ENCODE peak calls at places on chromosomes 2 and 18, in six cellular contexts. V is BJ, A is choroid plexus epithelial cell, U is MM.1S, C is AG10803, J is IMR-90. P is an unnamed sample.

GRCh38 chr18:52287151-52287550 is 52.8 kb upstream of the DCC start:
- DNase-seq in V (no peak), A (peak), U (no peak), C (peak), J (no peak), P (peak)

GRCh38 chr18:9594782-9595181 is 19.6 kb downstream of the PPP4R1 start:
- DNase-seq in V (no peak), A (peak), U (peak), C (no peak), J (peak), P (no peak)

GRCh38 chr2:223855426-223855825 is 18.0 kb upstream of the AP1S3 start:
- DNase-seq in V (no peak), A (peak), U (no peak), C (no peak), J (peak), P (no peak)

GRCh38 chr2:60745761-60746160 is 10.3 kb upstream of the PAPOLG start:
- DNase-seq in V (no peak), A (no peak), U (no peak), C (no peak), J (no peak), P (no peak)

GRCh38 chr18:32548688-32549087 is 78.0 kb upstream of the GAREM1 start:
- DNase-seq in V (no peak), A (peak), U (no peak), C (no peak), J (no peak), P (no peak)

GRCh38 chr18:77000527-77000926 is 132.1 kb downstream of the MBP start:
- DNase-seq in V (no peak), A (peak), U (peak), C (peak), J (peak), P (peak)

GRCh38 chr18:42192251-42193248 is 237.5 kb downstream of the PIK3C3 start:
- DNase-seq in V (no peak), A (peak), U (no peak), C (no peak), J (no peak), P (peak)

GRCh38 chr2:131104487-131105155 is 515 bp upstream of the PLEKHB2 start:
- DNase-seq in V (no peak), A (peak), U (peak), C (peak), J (peak), P (peak)

GRCh38 chr2:195639959-195640358 is 17.1 kb upstream of the SLC39A10 start:
- DNase-seq in V (no peak), A (no peak), U (no peak), C (no peak), J (no peak), P (no peak)

GRCh38 chr2:45836740-45837139 is 185.3 kb downstream of the PRKCE start:
- DNase-seq in V (no peak), A (no peak), U (peak), C (no peak), J (no peak), P (no peak)

GRCh38 chr18:45155526-45155925 is 459.8 kb upstream of the SLC14A2 start:
- DNase-seq in V (no peak), A (no peak), U (no peak), C (no peak), J (no peak), P (no peak)

GRCh38 chr2:175880-176800 is 87.7 kb downstream of the SH3YL1 start:
- DNase-seq in V (peak), A (no peak), U (no peak), C (peak), J (peak), P (no peak)

GRCh38 chr2:32553829-32554432 is 73.9 kb upstream of the TTC27 start:
- DNase-seq in V (no peak), A (peak), U (peak), C (peak), J (peak), P (peak)

GRCh38 chr2:221715783-221716386 is 143.8 kb upstream of the EPHA4 start:
- DNase-seq in V (no peak), A (no peak), U (no peak), C (no peak), J (no peak), P (peak)

GRCh38 chr2:151051584-151052220 is 210.0 kb downstream of the RBM43 start:
- DNase-seq in V (no peak), A (peak), U (peak), C (peak), J (peak), P (no peak)

GRCh38 chr2:56812432-56812831 is 628.6 kb downstream of the CCDC85A start:
- DNase-seq in V (no peak), A (no peak), U (no peak), C (peak), J (no peak), P (no peak)

GRCh38 chr18:49206717-49207116 is 253.7 kb downstream of the DYM start:
- DNase-seq in V (no peak), A (peak), U (no peak), C (peak), J (peak), P (no peak)

GRCh38 chr18:21315741-21316187 is 73.7 kb downstream of the GREB1L start:
- DNase-seq in V (no peak), A (no peak), U (no peak), C (peak), J (no peak), P (peak)

GRCh38 chr2:132656213-132656612 is 13.8 kb downstream of the LYPD1 start:
- DNase-seq in V (no peak), A (no peak), U (no peak), C (peak), J (peak), P (peak)

GRCh38 chr2:119472749-119473148 is 41.1 kb downstream of the TMEM37 start:
- DNase-seq in V (no peak), A (no peak), U (no peak), C (no peak), J (no peak), P (no peak)

GRCh38 chr2:30686669-30687068 is 120.6 kb downstream of the CAPN13 start:
- DNase-seq in V (no peak), A (no peak), U (no peak), C (no peak), J (no peak), P (no peak)

GRCh38 chr2:130390460-130391057 is 34.7 kb downstream of the PTPN18 start:
- DNase-seq in V (no peak), A (no peak), U (no peak), C (no peak), J (no peak), P (no peak)

GRCh38 chr2:194883711-194884110 is 773.3 kb upstream of the SLC39A10 start:
- DNase-seq in V (no peak), A (no peak), U (no peak), C (no peak), J (no peak), P (no peak)

GRCh38 chr2:212330263-212330662 is 208.3 kb downstream of the ERBB4 start:
- DNase-seq in V (no peak), A (no peak), U (no peak), C (no peak), J (no peak), P (no peak)

GRCh38 chr2:159710601-159711180 is 1.6 kb upstream of the MARCHF7 start:
- DNase-seq in V (no peak), A (peak), U (no peak), C (no peak), J (peak), P (peak)
- H3K4me3 ChIP-seq in V (no peak), A (peak), U (peak), C (no peak), J (peak), P (no peak)

DNA sequence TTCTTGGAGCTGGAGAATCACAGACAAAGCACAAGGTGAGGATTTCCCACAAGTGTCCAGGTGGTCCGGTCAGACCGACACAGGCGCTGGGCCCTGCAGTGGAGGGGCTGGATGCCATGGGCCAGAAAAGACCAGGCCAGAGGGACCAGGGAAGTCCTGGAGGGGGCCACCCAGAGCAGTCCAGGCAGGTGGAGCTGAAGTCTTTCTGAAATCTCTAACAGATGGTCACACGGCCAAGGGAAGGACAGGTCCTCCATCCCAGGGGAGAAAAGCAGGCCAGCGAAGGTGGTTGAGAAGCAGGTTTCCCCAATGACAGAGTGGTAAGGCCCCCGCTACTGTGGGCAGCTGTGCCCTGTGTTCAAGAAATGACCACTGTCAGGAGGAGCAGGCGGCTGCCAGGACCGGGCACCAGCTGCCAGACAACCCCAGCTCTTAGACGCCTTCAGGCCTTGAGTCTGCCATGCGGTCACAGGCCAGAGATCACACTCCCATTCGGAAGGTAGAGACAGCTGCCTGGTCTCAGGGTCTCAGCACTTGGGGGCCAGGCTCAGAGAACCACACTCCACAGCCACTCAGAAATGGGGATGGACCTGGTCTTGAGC is 25.9 kb downstream of the HS1BP3 start:
- DNase-seq in V (no peak), A (no peak), U (no peak), C (no peak), J (no peak), P (no peak)
- H3K4me3 ChIP-seq in V (no peak), A (no peak), U (no peak), C (no peak), J (no peak), P (no peak)

GRCh38 chr2:64792310-64792709 is 138.6 kb upstream of the SERTAD2 start:
- DNase-seq in V (no peak), A (peak), U (no peak), C (no peak), J (peak), P (no peak)

GRCh38 chr2:64795024-64795592 is 141.4 kb upstream of the SERTAD2 start:
- DNase-seq in V (no peak), A (no peak), U (no peak), C (no peak), J (no peak), P (no peak)

GRCh38 chr2:64793701-64794100 is 140.0 kb upstream of the SERTAD2 start:
- DNase-seq in V (no peak), A (peak), U (no peak), C (no peak), J (peak), P (no peak)

GRCh38 chr2:64792995-64793639 is 139.4 kb upstream of the SERTAD2 start:
- DNase-seq in V (no peak), A (peak), U (no peak), C (no peak), J (peak), P (peak)

DNA sequence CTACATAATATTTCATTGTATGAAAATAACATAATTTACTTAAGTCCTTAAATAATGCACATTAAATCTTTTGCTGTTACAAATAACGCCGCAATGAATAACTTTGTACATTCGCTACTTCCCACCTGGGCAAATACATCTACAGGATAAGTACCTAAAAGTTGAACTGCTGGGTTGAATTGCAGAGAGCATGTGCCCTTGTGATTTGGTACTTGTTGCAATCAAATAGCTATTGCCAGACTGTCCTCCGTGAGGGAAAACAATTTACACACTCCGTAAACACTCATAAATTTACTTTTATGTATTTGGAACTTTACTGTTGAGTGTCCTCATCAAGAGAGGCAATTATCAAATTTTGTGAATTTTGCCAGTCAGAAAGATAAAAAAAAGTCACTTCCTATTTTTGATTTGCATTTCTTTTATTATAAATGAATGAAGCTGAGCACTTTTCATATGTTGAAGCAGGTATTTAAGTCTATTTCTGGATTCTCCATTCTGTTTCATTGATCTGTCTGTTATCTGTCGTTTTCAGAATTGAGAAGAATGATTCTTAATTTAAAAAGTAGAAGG is 140.8 kb upstream of the SERTAD2 start:
- DNase-seq in V (no peak), A (no peak), U (no peak), C (no peak), J (no peak), P (no peak)
- H3K4me3 ChIP-seq in V (no peak), A (no peak), U (no peak), C (no peak), J (no peak), P (no peak)

DNA sequence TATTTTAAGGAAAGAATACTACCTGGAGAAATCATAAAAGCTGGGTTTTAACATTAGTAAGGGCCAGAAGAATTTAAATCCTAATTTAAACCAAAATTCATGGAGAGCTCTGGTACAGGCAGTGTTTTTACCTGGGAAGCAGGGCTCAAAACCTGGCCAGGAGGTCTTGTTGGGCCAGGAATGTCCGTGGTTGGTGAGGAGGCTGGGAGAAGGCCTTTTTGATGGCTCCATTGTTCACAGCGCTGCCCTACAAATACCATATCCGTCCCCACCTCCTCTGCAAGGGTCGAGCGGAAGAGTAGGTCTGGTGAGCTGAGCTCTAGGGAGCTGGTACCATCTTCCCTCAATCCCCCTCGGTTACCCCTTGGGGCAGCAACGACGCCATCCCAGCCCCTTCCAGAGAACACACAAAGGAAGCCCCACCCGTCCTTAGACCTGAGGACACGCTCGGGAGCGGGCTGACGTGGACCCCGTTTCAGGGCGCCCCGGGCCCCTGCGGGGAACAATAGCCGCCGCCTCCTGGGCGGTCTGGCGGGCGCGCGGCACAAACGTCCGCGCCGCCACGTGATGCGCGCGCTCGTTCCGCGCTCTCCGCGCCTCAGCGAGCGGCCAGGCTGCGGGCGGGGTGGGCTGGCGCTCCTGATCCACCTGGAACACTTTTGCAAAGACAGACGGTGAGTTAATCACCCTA is 10.7 kb upstream of the HOXD1 start:
- DNase-seq in V (no peak), A (no peak), U (no peak), C (no peak), J (no peak), P (peak)
- H3K4me3 ChIP-seq in V (no peak), A (no peak), U (peak), C (peak), J (no peak), P (peak)

DNA sequence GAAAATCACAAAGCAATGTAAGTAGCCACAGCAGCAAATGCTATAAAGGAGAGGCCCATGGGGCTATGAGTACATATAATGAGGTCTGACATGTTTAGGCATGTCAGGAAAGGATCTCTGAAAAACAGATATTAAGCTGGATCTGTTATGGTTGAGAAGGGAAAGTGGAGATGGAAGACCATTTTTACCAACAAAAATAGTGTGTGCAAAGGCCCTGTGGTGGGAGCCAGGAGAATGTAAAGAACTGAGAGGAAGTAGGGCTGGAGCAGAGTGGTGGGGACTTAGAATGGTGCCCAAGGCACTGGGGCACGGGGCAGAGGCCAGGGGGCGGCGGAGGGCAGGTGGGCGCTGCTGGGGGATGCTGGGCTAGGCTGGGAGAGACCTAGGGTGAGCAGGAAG is 5.1 kb upstream of the AGFG1 start:
- DNase-seq in V (no peak), A (no peak), U (no peak), C (no peak), J (no peak), P (no peak)
- H3K4me3 ChIP-seq in V (no peak), A (no peak), U (no peak), C (no peak), J (no peak), P (no peak)

DNA sequence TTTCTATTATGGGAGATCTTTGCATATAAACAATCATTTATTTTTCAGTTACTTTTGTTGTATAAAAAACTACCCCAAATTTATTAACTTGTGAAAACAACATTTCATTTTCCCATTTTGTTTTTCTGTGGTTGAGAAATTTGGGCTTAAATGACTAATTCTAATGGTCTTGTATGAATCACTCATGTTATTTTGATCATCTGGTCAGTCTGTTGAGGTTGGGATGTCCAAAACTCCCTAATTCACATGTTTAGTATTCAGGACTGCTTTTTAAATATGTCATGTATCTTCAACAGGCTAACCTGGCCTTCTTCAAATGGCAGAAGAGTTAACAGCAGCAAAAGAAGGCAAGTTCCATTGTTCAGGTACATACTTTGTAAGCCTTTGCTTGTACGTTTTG is 788.1 kb downstream of the TRIB2 start:
- DNase-seq in V (no peak), A (no peak), U (no peak), C (no peak), J (no peak), P (no peak)
- H3K4me3 ChIP-seq in V (no peak), A (no peak), U (no peak), C (no peak), J (no peak), P (no peak)